ENCODE peak calls at places on chromosome 4, in six cellular contexts. One of them, this sample, is unnamed.

GRCh38 chr4:74665346-74665745 is 129.0 kb downstream of the BTC start:
- DNase-seq in NCI-H187: no peak
- DNase-seq in mucosa of descending colon: no peak
- DNase-seq in germinal center: no peak
- DNase-seq in EL: no peak
- DNase-seq in stimulated activated CD4-positive, alpha-beta T cell treated with anti-CD3 and anti-CD28 coated beads, Interleukin-1b, Interleukin-23, amount 100 ng/mL, for 24 hours: no peak
- DNase-seq in this sample: no peak

GRCh38 chr4:87855540-87855939 is 22.8 kb downstream of the MEPE start:
- DNase-seq in NCI-H187: no peak
- DNase-seq in mucosa of descending colon: no peak
- DNase-seq in germinal center: no peak
- DNase-seq in EL: no peak
- DNase-seq in stimulated activated CD4-positive, alpha-beta T cell treated with anti-CD3 and anti-CD28 coated beads, Interleukin-1b, Interleukin-23, amount 100 ng/mL, for 24 hours: no peak
- DNase-seq in this sample: no peak

GRCh38 chr4:169438057-169438480 is 167.3 kb upstream of the SH3RF1 start:
- DNase-seq in NCI-H187: no peak
- DNase-seq in mucosa of descending colon: no peak
- DNase-seq in germinal center: peak; percentile 38
- DNase-seq in EL: no peak
- DNase-seq in stimulated activated CD4-positive, alpha-beta T cell treated with anti-CD3 and anti-CD28 coated beads, Interleukin-1b, Interleukin-23, amount 100 ng/mL, for 24 hours: no peak
- DNase-seq in this sample: no peak

GRCh38 chr4:122480023-122480422 is 23.5 kb upstream of the IL2 start:
- DNase-seq in NCI-H187: no peak
- DNase-seq in mucosa of descending colon: no peak
- DNase-seq in germinal center: no peak
- DNase-seq in EL: peak; percentile 31
- DNase-seq in stimulated activated CD4-positive, alpha-beta T cell treated with anti-CD3 and anti-CD28 coated beads, Interleukin-1b, Interleukin-23, amount 100 ng/mL, for 24 hours: no peak
- DNase-seq in this sample: no peak

GRCh38 chr4:176753049-176753448 is 39.7 kb downstream of the VEGFC start:
- DNase-seq in NCI-H187: no peak
- DNase-seq in mucosa of descending colon: no peak
- DNase-seq in germinal center: no peak
- DNase-seq in EL: peak; percentile 97
- DNase-seq in stimulated activated CD4-positive, alpha-beta T cell treated with anti-CD3 and anti-CD28 coated beads, Interleukin-1b, Interleukin-23, amount 100 ng/mL, for 24 hours: no peak
- DNase-seq in this sample: peak; percentile 97

GRCh38 chr4:182875471-182875870 is 41.7 kb downstream of the DCTD start:
- DNase-seq in NCI-H187: no peak
- DNase-seq in mucosa of descending colon: no peak
- DNase-seq in germinal center: no peak
- DNase-seq in EL: no peak
- DNase-seq in stimulated activated CD4-positive, alpha-beta T cell treated with anti-CD3 and anti-CD28 coated beads, Interleukin-1b, Interleukin-23, amount 100 ng/mL, for 24 hours: no peak
- DNase-seq in this sample: no peak

GRCh38 chr4:140176735-140177134 is 22.8 kb upstream of the MAML3 start:
- DNase-seq in NCI-H187: no peak
- DNase-seq in mucosa of descending colon: no peak
- DNase-seq in germinal center: no peak
- DNase-seq in EL: peak; percentile 61
- DNase-seq in stimulated activated CD4-positive, alpha-beta T cell treated with anti-CD3 and anti-CD28 coated beads, Interleukin-1b, Interleukin-23, amount 100 ng/mL, for 24 hours: no peak
- DNase-seq in this sample: peak; percentile 60

GRCh38 chr4:171813195-171813955 is at the start of gene GALNTL6:
- DNase-seq in NCI-H187: no peak
- DNase-seq in mucosa of descending colon: no peak
- DNase-seq in germinal center: no peak
- DNase-seq in EL: no peak
- DNase-seq in stimulated activated CD4-positive, alpha-beta T cell treated with anti-CD3 and anti-CD28 coated beads, Interleukin-1b, Interleukin-23, amount 100 ng/mL, for 24 hours: no peak
- DNase-seq in this sample: no peak

GRCh38 chr4:55312491-55313101 is 33.4 kb upstream of the SRD5A3 start:
- DNase-seq in NCI-H187: no peak
- DNase-seq in mucosa of descending colon: no peak
- DNase-seq in germinal center: no peak
- DNase-seq in EL: peak; percentile 53
- DNase-seq in stimulated activated CD4-positive, alpha-beta T cell treated with anti-CD3 and anti-CD28 coated beads, Interleukin-1b, Interleukin-23, amount 100 ng/mL, for 24 hours: no peak
- DNase-seq in this sample: peak; percentile 55

GRCh38 chr4:86856896-86857295 is 7.7 kb upstream of the SLC10A6 start:
- DNase-seq in NCI-H187: no peak
- DNase-seq in mucosa of descending colon: no peak
- DNase-seq in germinal center: no peak
- DNase-seq in EL: peak; percentile 31
- DNase-seq in stimulated activated CD4-positive, alpha-beta T cell treated with anti-CD3 and anti-CD28 coated beads, Interleukin-1b, Interleukin-23, amount 100 ng/mL, for 24 hours: no peak
- DNase-seq in this sample: peak; percentile 77

GRCh38 chr4:26613242-26613641 is 29.4 kb downstream of the TBC1D19 start:
- DNase-seq in NCI-H187: no peak
- DNase-seq in mucosa of descending colon: no peak
- DNase-seq in germinal center: no peak
- DNase-seq in EL: no peak
- DNase-seq in stimulated activated CD4-positive, alpha-beta T cell treated with anti-CD3 and anti-CD28 coated beads, Interleukin-1b, Interleukin-23, amount 100 ng/mL, for 24 hours: no peak
- DNase-seq in this sample: no peak

GRCh38 chr4:163923092-163923491 is 428.6 kb downstream of the TMA16 start:
- DNase-seq in NCI-H187: no peak
- DNase-seq in mucosa of descending colon: no peak
- DNase-seq in germinal center: no peak
- DNase-seq in EL: no peak
- DNase-seq in stimulated activated CD4-positive, alpha-beta T cell treated with anti-CD3 and anti-CD28 coated beads, Interleukin-1b, Interleukin-23, amount 100 ng/mL, for 24 hours: no peak
- DNase-seq in this sample: no peak

GRCh38 chr4:142036795-142037583 is 400.6 kb downstream of the IL15 start:
- DNase-seq in NCI-H187: no peak
- DNase-seq in mucosa of descending colon: no peak
- DNase-seq in germinal center: no peak
- DNase-seq in EL: peak; percentile 65
- DNase-seq in stimulated activated CD4-positive, alpha-beta T cell treated with anti-CD3 and anti-CD28 coated beads, Interleukin-1b, Interleukin-23, amount 100 ng/mL, for 24 hours: no peak
- DNase-seq in this sample: peak; percentile 33

GRCh38 chr4:109721033-109721432 is 8.8 kb downstream of the PLA2G12A start:
- DNase-seq in NCI-H187: no peak
- DNase-seq in mucosa of descending colon: no peak
- DNase-seq in germinal center: no peak
- DNase-seq in EL: peak; percentile 61
- DNase-seq in stimulated activated CD4-positive, alpha-beta T cell treated with anti-CD3 and anti-CD28 coated beads, Interleukin-1b, Interleukin-23, amount 100 ng/mL, for 24 hours: no peak
- DNase-seq in this sample: peak; percentile 40

GRCh38 chr4:151296227-151296626 is 19.3 kb downstream of the PRSS48 start:
- DNase-seq in NCI-H187: no peak
- DNase-seq in mucosa of descending colon: no peak
- DNase-seq in germinal center: no peak
- DNase-seq in EL: no peak
- DNase-seq in stimulated activated CD4-positive, alpha-beta T cell treated with anti-CD3 and anti-CD28 coated beads, Interleukin-1b, Interleukin-23, amount 100 ng/mL, for 24 hours: no peak
- DNase-seq in this sample: no peak

GRCh38 chr4:161303551-161303950 is 860.2 kb downstream of the FSTL5 start:
- DNase-seq in NCI-H187: no peak
- DNase-seq in mucosa of descending colon: no peak
- DNase-seq in germinal center: no peak
- DNase-seq in EL: no peak
- DNase-seq in stimulated activated CD4-positive, alpha-beta T cell treated with anti-CD3 and anti-CD28 coated beads, Interleukin-1b, Interleukin-23, amount 100 ng/mL, for 24 hours: no peak
- DNase-seq in this sample: no peak

GRCh38 chr4:39390603-39391002 is 16.1 kb upstream of the KLB start:
- DNase-seq in NCI-H187: no peak
- DNase-seq in mucosa of descending colon: no peak
- DNase-seq in germinal center: no peak
- DNase-seq in EL: no peak
- DNase-seq in stimulated activated CD4-positive, alpha-beta T cell treated with anti-CD3 and anti-CD28 coated beads, Interleukin-1b, Interleukin-23, amount 100 ng/mL, for 24 hours: no peak
- DNase-seq in this sample: no peak

GRCh38 chr4:181281451-181281850 is 961.8 kb upstream of the TENM3 start:
- DNase-seq in NCI-H187: no peak
- DNase-seq in mucosa of descending colon: no peak
- DNase-seq in germinal center: no peak
- DNase-seq in EL: no peak
- DNase-seq in stimulated activated CD4-positive, alpha-beta T cell treated with anti-CD3 and anti-CD28 coated beads, Interleukin-1b, Interleukin-23, amount 100 ng/mL, for 24 hours: no peak
- DNase-seq in this sample: no peak

GRCh38 chr4:878796-879729 is 53.1 kb downstream of the GAK start:
- DNase-seq in NCI-H187: no peak
- DNase-seq in mucosa of descending colon: no peak
- DNase-seq in germinal center: no peak
- DNase-seq in EL: no peak
- DNase-seq in stimulated activated CD4-positive, alpha-beta T cell treated with anti-CD3 and anti-CD28 coated beads, Interleukin-1b, Interleukin-23, amount 100 ng/mL, for 24 hours: no peak
- DNase-seq in this sample: no peak

GRCh38 chr4:128565565-128566186 is 243.8 kb upstream of the JADE1 start:
- DNase-seq in NCI-H187: no peak
- DNase-seq in mucosa of descending colon: peak; percentile 65
- DNase-seq in germinal center: no peak
- DNase-seq in EL: peak; percentile 45
- DNase-seq in stimulated activated CD4-positive, alpha-beta T cell treated with anti-CD3 and anti-CD28 coated beads, Interleukin-1b, Interleukin-23, amount 100 ng/mL, for 24 hours: no peak
- DNase-seq in this sample: peak; percentile 55

GRCh38 chr4:59570850-59571476 is 1629.2 kb upstream of the ADGRL3 start:
- DNase-seq in NCI-H187: no peak
- DNase-seq in mucosa of descending colon: no peak
- DNase-seq in germinal center: no peak
- DNase-seq in EL: no peak
- DNase-seq in stimulated activated CD4-positive, alpha-beta T cell treated with anti-CD3 and anti-CD28 coated beads, Interleukin-1b, Interleukin-23, amount 100 ng/mL, for 24 hours: no peak
- DNase-seq in this sample: no peak

GRCh38 chr4:184746532-184746870 is 12.6 kb upstream of the CENPU start:
- DNase-seq in NCI-H187: no peak
- DNase-seq in mucosa of descending colon: no peak
- DNase-seq in germinal center: no peak
- DNase-seq in EL: peak; percentile 66
- DNase-seq in stimulated activated CD4-positive, alpha-beta T cell treated with anti-CD3 and anti-CD28 coated beads, Interleukin-1b, Interleukin-23, amount 100 ng/mL, for 24 hours: no peak
- DNase-seq in this sample: peak; percentile 80

GRCh38 chr4:119227690-119228089 is 15.2 kb downstream of the USP53 start:
- DNase-seq in NCI-H187: no peak
- DNase-seq in mucosa of descending colon: no peak
- DNase-seq in germinal center: no peak
- DNase-seq in EL: peak; percentile 35
- DNase-seq in stimulated activated CD4-positive, alpha-beta T cell treated with anti-CD3 and anti-CD28 coated beads, Interleukin-1b, Interleukin-23, amount 100 ng/mL, for 24 hours: no peak
- DNase-seq in this sample: peak; percentile 37

GRCh38 chr4:76559236-76560071 is 124.4 kb downstream of the SHROOM3 start:
- DNase-seq in NCI-H187: no peak
- DNase-seq in mucosa of descending colon: no peak
- DNase-seq in germinal center: no peak
- DNase-seq in EL: no peak
- DNase-seq in stimulated activated CD4-positive, alpha-beta T cell treated with anti-CD3 and anti-CD28 coated beads, Interleukin-1b, Interleukin-23, amount 100 ng/mL, for 24 hours: no peak
- DNase-seq in this sample: no peak

GRCh38 chr4:31415629-31416028 is 695.5 kb downstream of the PCDH7 start:
- DNase-seq in NCI-H187: no peak
- DNase-seq in mucosa of descending colon: no peak
- DNase-seq in germinal center: no peak
- DNase-seq in EL: no peak
- DNase-seq in stimulated activated CD4-positive, alpha-beta T cell treated with anti-CD3 and anti-CD28 coated beads, Interleukin-1b, Interleukin-23, amount 100 ng/mL, for 24 hours: no peak
- DNase-seq in this sample: no peak

GRCh38 chr4:7656244-7656800 is 221.6 kb upstream of the PSAPL1 start:
- DNase-seq in NCI-H187: no peak
- DNase-seq in mucosa of descending colon: no peak
- DNase-seq in germinal center: no peak
- DNase-seq in EL: no peak
- DNase-seq in stimulated activated CD4-positive, alpha-beta T cell treated with anti-CD3 and anti-CD28 coated beads, Interleukin-1b, Interleukin-23, amount 100 ng/mL, for 24 hours: no peak
- DNase-seq in this sample: no peak

GRCh38 chr4:105620640-105621323 is 68.4 kb downstream of the ARHGEF38 start:
- DNase-seq in NCI-H187: no peak
- DNase-seq in mucosa of descending colon: no peak
- DNase-seq in germinal center: no peak
- DNase-seq in EL: peak; percentile 75
- DNase-seq in stimulated activated CD4-positive, alpha-beta T cell treated with anti-CD3 and anti-CD28 coated beads, Interleukin-1b, Interleukin-23, amount 100 ng/mL, for 24 hours: no peak
- DNase-seq in this sample: peak; percentile 21

GRCh38 chr4:186058253-186058979 is 10.5 kb upstream of the TLR3 start:
- DNase-seq in NCI-H187: no peak
- DNase-seq in mucosa of descending colon: no peak
- DNase-seq in germinal center: peak; percentile 15
- DNase-seq in EL: no peak
- DNase-seq in stimulated activated CD4-positive, alpha-beta T cell treated with anti-CD3 and anti-CD28 coated beads, Interleukin-1b, Interleukin-23, amount 100 ng/mL, for 24 hours: no peak
- DNase-seq in this sample: no peak

GRCh38 chr4:185859106-185859505 is 47.1 kb upstream of the SORBS2 start:
- DNase-seq in NCI-H187: no peak
- DNase-seq in mucosa of descending colon: no peak
- DNase-seq in germinal center: no peak
- DNase-seq in EL: no peak
- DNase-seq in stimulated activated CD4-positive, alpha-beta T cell treated with anti-CD3 and anti-CD28 coated beads, Interleukin-1b, Interleukin-23, amount 100 ng/mL, for 24 hours: no peak
- DNase-seq in this sample: no peak

GRCh38 chr4:41205130-41205529 is 9.2 kb downstream of the APBB2 start:
- DNase-seq in NCI-H187: no peak
- DNase-seq in mucosa of descending colon: no peak
- DNase-seq in germinal center: no peak
- DNase-seq in EL: no peak
- DNase-seq in stimulated activated CD4-positive, alpha-beta T cell treated with anti-CD3 and anti-CD28 coated beads, Interleukin-1b, Interleukin-23, amount 100 ng/mL, for 24 hours: no peak
- DNase-seq in this sample: no peak

GRCh38 chr4:25888781-25889180 is 25.2 kb upstream of the SMIM20 start:
- DNase-seq in NCI-H187: no peak
- DNase-seq in mucosa of descending colon: no peak
- DNase-seq in germinal center: no peak
- DNase-seq in EL: peak; percentile 13
- DNase-seq in stimulated activated CD4-positive, alpha-beta T cell treated with anti-CD3 and anti-CD28 coated beads, Interleukin-1b, Interleukin-23, amount 100 ng/mL, for 24 hours: no peak
- DNase-seq in this sample: no peak

GRCh38 chr4:88660446-88661294 is 37.0 kb downstream of the NAP1L5 start:
- DNase-seq in NCI-H187: no peak
- DNase-seq in mucosa of descending colon: no peak
- DNase-seq in germinal center: no peak
- DNase-seq in EL: peak; percentile 28
- DNase-seq in stimulated activated CD4-positive, alpha-beta T cell treated with anti-CD3 and anti-CD28 coated beads, Interleukin-1b, Interleukin-23, amount 100 ng/mL, for 24 hours: no peak
- DNase-seq in this sample: peak; percentile 82

GRCh38 chr4:2842667-2843022 is 999 bp upstream of the ADD1 start:
- DNase-seq in NCI-H187: no peak
- DNase-seq in mucosa of descending colon: no peak
- DNase-seq in germinal center: no peak
- DNase-seq in EL: no peak
- DNase-seq in stimulated activated CD4-positive, alpha-beta T cell treated with anti-CD3 and anti-CD28 coated beads, Interleukin-1b, Interleukin-23, amount 100 ng/mL, for 24 hours: no peak
- DNase-seq in this sample: peak; percentile 42

GRCh38 chr4:168879178-168879577 is 130.9 kb downstream of the CBR4 start:
- DNase-seq in NCI-H187: no peak
- DNase-seq in mucosa of descending colon: no peak
- DNase-seq in germinal center: no peak
- DNase-seq in EL: no peak
- DNase-seq in stimulated activated CD4-positive, alpha-beta T cell treated with anti-CD3 and anti-CD28 coated beads, Interleukin-1b, Interleukin-23, amount 100 ng/mL, for 24 hours: no peak
- DNase-seq in this sample: no peak

GRCh38 chr4:19408488-19408887 is 843.2 kb upstream of the SLIT2 start:
- DNase-seq in NCI-H187: no peak
- DNase-seq in mucosa of descending colon: no peak
- DNase-seq in germinal center: no peak
- DNase-seq in EL: no peak
- DNase-seq in stimulated activated CD4-positive, alpha-beta T cell treated with anti-CD3 and anti-CD28 coated beads, Interleukin-1b, Interleukin-23, amount 100 ng/mL, for 24 hours: no peak
- DNase-seq in this sample: no peak

GRCh38 chr4:186719925-186720694 is 3.5 kb downstream of the FAT1 start:
- DNase-seq in NCI-H187: no peak
- DNase-seq in mucosa of descending colon: no peak
- DNase-seq in germinal center: no peak
- DNase-seq in EL: peak; percentile 28
- DNase-seq in stimulated activated CD4-positive, alpha-beta T cell treated with anti-CD3 and anti-CD28 coated beads, Interleukin-1b, Interleukin-23, amount 100 ng/mL, for 24 hours: no peak
- DNase-seq in this sample: peak; percentile 64

GRCh38 chr4:176641237-176641636 is 151.5 kb downstream of the VEGFC start:
- DNase-seq in NCI-H187: no peak
- DNase-seq in mucosa of descending colon: no peak
- DNase-seq in germinal center: no peak
- DNase-seq in EL: peak; percentile 75
- DNase-seq in stimulated activated CD4-positive, alpha-beta T cell treated with anti-CD3 and anti-CD28 coated beads, Interleukin-1b, Interleukin-23, amount 100 ng/mL, for 24 hours: no peak
- DNase-seq in this sample: no peak

This sample was measured in foreskin fibroblast.